ENCODE peak calls at places on chromosome 15, in four cellular contexts. B is AG10803, R is IMR-90, W is vagina. L is an unnamed sample.

GRCh38 chr15:78450285-78450858 is 12.4 kb downstream of the IREB2 start:
- DNase-seq in B (no peak), W (no peak), R (no peak), L (no peak)

GRCh38 chr15:58475573-58476524 is 44.1 kb downstream of the LIPC start:
- DNase-seq in R (peak; percentile 36), B (peak; percentile 97), W (no peak), L (peak; percentile 79)

GRCh38 chr15:75648156-75649000 is 666 bp downstream of the SNX33 start:
- DNase-seq in R (no peak), B (peak; percentile 44), W (no peak), L (peak; percentile 61)

GRCh38 chr15:78392430-78392829 is 45.6 kb upstream of the IREB2 start:
- DNase-seq in W (no peak), R (no peak), B (no peak), L (no peak)

GRCh38 chr15:59138243-59138642 is 33.3 kb downstream of the CCNB2 start:
- DNase-seq in B (peak; percentile 24), R (peak; percentile 22), W (no peak), L (peak; percentile 48)

GRCh38 chr15:44028349-44028748 is 166.7 kb downstream of the FRMD5 start:
- DNase-seq in B (no peak), R (peak; percentile 58), W (no peak), L (no peak)

GRCh38 chr15:38886315-38887163 is 321.9 kb upstream of the RASGRP1 start:
- DNase-seq in R (peak; percentile 93), W (no peak), B (peak; percentile 90), L (peak; percentile 88)

GRCh38 chr15:31221936-31222515 is 104.6 kb upstream of the KLF13 start:
- DNase-seq in B (no peak), R (no peak), W (no peak), L (no peak)

GRCh38 chr15:57251941-57252340 is 124.4 kb upstream of the CGNL1 start:
- DNase-seq in W (no peak), R (peak; percentile 60), B (peak; percentile 75), L (peak; percentile 64)

GRCh38 chr15:57253082-57253481 is 123.2 kb upstream of the CGNL1 start:
- DNase-seq in R (no peak), B (no peak), W (no peak), L (no peak)

GRCh38 chr15:57259511-57260143 is 116.7 kb upstream of the CGNL1 start:
- DNase-seq in W (no peak), R (no peak), B (no peak), L (no peak)

GRCh38 chr15:57256941-57257340 is 119.4 kb upstream of the CGNL1 start:
- DNase-seq in W (no peak), R (no peak), B (no peak), L (no peak)

GRCh38 chr15:57255751-57256150 is 120.6 kb upstream of the CGNL1 start:
- DNase-seq in W (no peak), R (no peak), B (no peak), L (no peak)
- TF ChIP-seq CTCF in W (no peak), R (no peak), B (no peak), L (no peak)

DNA sequence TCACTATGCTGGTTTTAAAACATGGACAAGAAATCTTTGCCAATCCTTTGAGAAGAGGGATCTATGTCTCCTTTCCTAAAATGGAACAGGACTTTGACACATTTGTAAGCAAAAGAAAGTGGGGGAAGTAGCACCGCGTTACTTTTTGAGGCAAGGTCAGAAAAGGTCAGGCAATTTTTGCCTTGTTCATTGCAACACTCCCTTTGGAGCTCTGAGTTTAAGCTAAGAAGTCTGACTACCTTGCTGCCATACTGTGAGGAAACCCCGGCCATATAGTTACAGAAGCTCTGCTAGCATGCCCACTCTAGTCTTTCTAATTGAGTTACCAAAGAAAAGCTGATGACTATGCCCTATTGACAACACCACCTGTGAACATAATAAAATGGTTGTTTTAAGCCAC is 1.4 kb downstream of the FAM227B start:
- DNase-seq in R (no peak), B (no peak), W (no peak), L (no peak)
- H3K4me3 ChIP-seq in R (no peak overlapping the region), B (no peak overlapping the region), W (no peak overlapping the region), L (no peak overlapping the region)

GRCh38 chr15:76865548-76865991 is 39.6 kb downstream of the SCAPER start:
- DNase-seq in R (peak; percentile 0), B (no peak), W (no peak), L (no peak)

GRCh38 chr15:76866008-76866407 is 39.1 kb downstream of the SCAPER start:
- DNase-seq in B (peak; percentile 57), R (peak; percentile 33), W (no peak), L (no peak)

GRCh38 chr15:76863693-76864092 is 41.4 kb downstream of the SCAPER start:
- DNase-seq in R (no peak), B (no peak), W (no peak), L (no peak)

GRCh38 chr15:76868740-76869139 is 36.4 kb downstream of the SCAPER start:
- DNase-seq in B (no peak), W (no peak), R (no peak), L (no peak)

DNA sequence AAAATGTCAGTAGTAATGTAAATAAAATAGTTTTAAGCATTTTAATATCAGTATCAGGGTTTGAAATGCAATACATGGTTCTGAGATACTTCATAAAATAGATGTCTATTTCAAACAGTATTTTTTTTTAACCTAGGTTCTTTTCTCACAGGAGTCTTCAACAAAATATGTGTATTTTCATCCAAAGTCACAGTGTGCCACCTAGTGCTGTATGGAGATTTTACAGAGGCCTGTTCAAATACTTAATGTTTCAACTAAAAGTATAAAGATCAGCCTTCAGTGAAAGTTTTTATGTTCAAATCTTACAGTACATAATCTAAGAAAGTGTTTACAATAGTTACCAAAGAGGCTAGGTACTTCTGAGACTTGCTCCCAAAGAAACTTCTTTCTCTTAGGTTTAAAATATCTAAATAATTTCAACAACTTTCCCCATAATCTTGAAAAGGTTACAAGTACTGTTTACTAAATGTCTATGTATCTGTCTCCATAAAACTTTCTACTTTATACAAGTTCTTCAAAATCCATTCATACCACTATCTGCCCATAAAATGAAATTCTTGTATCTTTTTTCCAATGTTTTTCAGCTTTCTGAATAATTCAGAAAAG is 38.3 kb downstream of the SCAPER start:
- DNase-seq in R (peak; percentile 58), W (no peak), B (peak; percentile 45), L (peak; percentile 69)
- TF ChIP-seq CTCF in R (peak; percentile 76), W (no peak), B (peak; percentile 73), L (peak; percentile 65)

GRCh38 chr15:89017370-89018066 is 70.7 kb upstream of the ABHD2 start:
- DNase-seq in W (no peak), R (peak; percentile 71), B (peak; percentile 84), L (peak; percentile 94)
- H3K4me3 ChIP-seq in W (peak overlapping the region; percentile 21), R (peak overlapping the region; percentile 22), B (peak overlapping the region; percentile 52), L (peak overlapping the region; percentile 26)

DNA sequence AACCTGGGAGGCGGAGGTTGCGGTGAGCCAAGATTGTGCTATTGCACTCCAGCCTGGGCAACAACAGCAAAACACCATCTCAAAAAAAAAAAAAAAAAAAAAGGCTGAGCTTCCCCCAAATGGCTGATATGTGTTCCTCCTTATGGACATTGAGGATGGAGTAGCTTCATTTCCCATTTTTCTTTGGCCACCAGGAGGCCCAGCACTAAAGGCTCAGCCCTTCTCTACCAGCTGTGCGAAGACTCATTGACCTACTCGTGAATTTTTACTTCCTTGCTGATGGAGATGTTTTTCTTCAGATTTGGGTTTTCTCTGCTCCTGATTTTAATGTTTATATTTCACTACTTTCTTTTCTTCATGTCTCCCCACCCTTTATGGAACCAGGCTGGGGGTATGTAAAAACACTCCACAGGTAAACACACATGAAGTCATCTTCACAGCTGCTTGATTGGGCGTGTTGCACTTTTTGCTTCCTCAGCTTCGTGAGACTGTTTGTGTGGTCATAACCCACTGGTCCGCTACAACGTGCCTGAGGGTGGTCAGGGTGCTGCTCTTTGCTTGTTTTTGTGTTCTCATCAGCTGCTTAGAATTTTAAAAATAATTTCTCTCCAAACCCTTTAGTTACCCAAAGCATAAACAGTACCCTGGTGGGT is 13.5 kb downstream of the SEMA4B start:
- DNase-seq in R (no peak), B (no peak), W (no peak), L (no peak)
- TF ChIP-seq CTCF in R (no peak), B (peak; percentile 40), W (no peak), L (peak; percentile 39)

DNA sequence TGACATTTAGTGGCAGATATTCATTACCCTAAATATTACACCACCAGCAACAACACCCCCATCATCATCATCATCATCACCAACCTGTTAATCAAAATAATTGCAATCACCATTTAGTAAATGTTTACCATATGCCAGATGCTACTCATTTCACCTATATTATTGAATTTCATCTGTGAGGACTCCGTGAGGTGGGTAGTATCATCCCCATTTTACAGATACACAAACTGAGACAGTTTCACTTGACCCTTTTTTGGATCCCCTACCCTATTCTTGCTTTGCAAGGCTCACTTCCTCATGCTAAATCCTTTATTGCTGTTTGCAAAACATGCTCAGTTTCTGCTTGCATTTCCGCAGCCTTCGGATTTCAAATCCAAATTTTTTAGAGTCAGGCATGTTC is 18.3 kb upstream of the DET1 start:
- DNase-seq in W (no peak), R (no peak), B (no peak), L (no peak)
- H3K4me3 ChIP-seq in W (no peak overlapping the region), R (no peak overlapping the region), B (no peak overlapping the region), L (no peak overlapping the region)

DNA sequence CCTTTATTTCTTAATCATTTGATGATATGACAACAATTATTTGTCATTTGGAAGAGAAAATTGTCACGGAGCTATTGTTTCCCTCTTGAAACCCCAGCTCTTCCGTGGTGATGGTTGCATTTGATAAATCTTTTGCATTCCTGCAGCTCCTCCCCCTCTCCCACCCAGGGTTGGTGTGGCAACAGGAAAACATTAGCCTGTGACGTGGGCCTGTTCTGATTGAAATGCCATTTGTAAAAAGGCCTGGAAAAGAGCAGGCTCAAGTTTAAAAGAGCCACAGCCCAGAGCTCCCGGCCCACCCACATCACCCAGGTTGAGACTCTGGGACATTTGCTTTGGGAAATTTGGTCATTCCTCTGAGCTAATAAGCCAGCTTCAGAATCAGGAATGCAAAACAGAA is 282.5 kb downstream of the RPLP1 start:
- DNase-seq in R (no peak), W (no peak), B (peak; percentile 87), L (peak; percentile 43)
- TF ChIP-seq CTCF in R (no peak), W (no peak), B (no peak), L (no peak)

DNA sequence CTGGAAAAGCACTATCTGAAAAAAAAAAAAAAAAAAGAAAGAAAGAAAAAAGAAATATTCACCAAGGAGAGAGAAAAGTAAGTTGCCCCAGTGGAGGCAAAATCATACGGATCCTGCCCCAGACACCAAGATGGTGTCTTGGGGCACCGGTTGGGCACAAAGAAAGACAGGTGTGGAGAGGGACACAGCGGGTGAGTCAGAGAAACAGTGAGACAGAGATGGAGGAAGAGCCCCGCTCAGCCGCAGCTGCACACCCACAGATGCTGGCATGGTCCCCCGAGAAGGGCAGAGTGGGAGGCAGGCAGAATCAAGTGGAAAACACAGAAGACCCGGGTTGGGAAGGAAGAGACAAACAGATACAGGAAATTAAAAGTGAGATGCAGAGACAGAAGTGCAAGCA is 129.7 kb upstream of the SMAD3 start:
- DNase-seq in B (no peak), R (no peak), W (no peak), L (no peak)
- H3K4me3 ChIP-seq in B (peak overlapping the region; percentile 63), R (no peak overlapping the region), W (peak overlapping the region; percentile 39), L (no peak overlapping the region)